ENCODE peak calls at places on chromosomes 4 and X, in ten cellular contexts. Z, M, V, P, Q, Y, J, G, T and I are unnamed samples.
A peak's percentile ranks its signal among the peaks of the same experiment; 100 is the strongest.

GRCh38 chrX:24759786-24760185 is 66.1 kb downstream of the POLA1 start:
- DNase-seq in Z (no peak), M (no peak), V (no peak), P (no peak), Q (no peak), Y (no peak), J (no peak), G (no peak), T (no peak), I (no peak)

GRCh38 chrX:122906726-122907125 is 277.4 kb upstream of the GRIA3 start:
- DNase-seq in Z (no peak), M (no peak), V (no peak), P (no peak), Q (no peak), Y (no peak), J (no peak), G (no peak), T (no peak), I (no peak)

GRCh38 chrX:25976683-25977310 is 161.3 kb upstream of the MAGEB18 start:
- DNase-seq in Z (no peak), M (no peak), V (no peak), P (no peak), Q (no peak), Y (peak; percentile 4), J (no peak), G (no peak), T (no peak), I (no peak)

GRCh38 chrX:49179358-49179757 is 6.8 kb downstream of the PRICKLE3 start:
- DNase-seq in Z (no peak), M (no peak), V (no peak), P (no peak), Q (no peak), Y (no peak), J (no peak), G (no peak), T (no peak), I (no peak)

GRCh38 chrX:68254738-68255645 is 178.3 kb downstream of the OPHN1 start:
- DNase-seq in Z (no peak), M (no peak), V (no peak), P (no peak), Q (no peak), Y (no peak), J (no peak), G (peak; percentile 9), T (no peak), I (no peak)

GRCh38 chr4:153530284-153530995 is 64.3 kb downstream of the TMEM131L start:
- DNase-seq in Z (no peak), M (no peak), V (no peak), P (no peak), Q (no peak), Y (no peak), J (no peak), G (no peak), T (peak; percentile 55), I (peak; percentile 53)

GRCh38 chrX:40085714-40086113 is 12.0 kb downstream of the BCOR start:
- DNase-seq in Z (no peak), M (no peak), V (no peak), P (no peak), Q (no peak), Y (peak; percentile 21), J (no peak), G (no peak), T (no peak), I (no peak)

GRCh38 chr4:126986828-126987227 is 645.9 kb upstream of the INTU start:
- DNase-seq in Z (no peak), M (no peak), V (no peak), P (no peak), Q (no peak), Y (no peak), J (peak; percentile 78), G (no peak), T (no peak), I (no peak)

GRCh38 chr4:69984030-69984443 is 11.7 kb upstream of the STATH start:
- DNase-seq in Z (no peak), M (no peak), V (no peak), P (no peak), Q (no peak), Y (peak; percentile 92), J (peak; percentile 58), G (peak; percentile 26), T (no peak), I (no peak)

GRCh38 chrX:102154218-102154860 is 1.4 kb downstream of the BEX5 start:
- DNase-seq in Z (no peak), M (no peak), V (no peak), P (no peak), Q (no peak), Y (no peak), J (no peak), G (peak; percentile 44), T (peak; percentile 26), I (peak; percentile 2)

GRCh38 chr4:113673450-113673849 is 88.1 kb downstream of the CAMK2D start:
- DNase-seq in Z (no peak), M (no peak), V (no peak), P (no peak), Q (no peak), Y (no peak), J (peak; percentile 33), G (peak; percentile 25), T (peak; percentile 50), I (peak; percentile 47)

GRCh38 chr4:121307441-121308327 is 73.1 kb downstream of the QRFPR start:
- DNase-seq in Z (peak; percentile 24), M (no peak), V (no peak), P (no peak), Q (no peak), Y (peak; percentile 57), J (peak; percentile 49), G (peak; percentile 41), T (peak; percentile 51), I (peak; percentile 48)

GRCh38 chr4:77342170-77342810 is 185.3 kb downstream of the CCNG2 start:
- DNase-seq in Z (no peak), M (no peak), V (no peak), P (no peak), Q (no peak), Y (no peak), J (peak; percentile 2), G (no peak), T (no peak), I (no peak)

GRCh38 chr4:5774416-5775056 is 63.5 kb downstream of the EVC start:
- DNase-seq in Z (no peak), M (peak; percentile 30), V (no peak), P (no peak), Q (no peak), Y (no peak), J (no peak), G (no peak), T (no peak), I (no peak)

GRCh38 chrX:133523094-133523493 is 107.8 kb upstream of the GPC4 start:
- DNase-seq in Z (no peak), M (no peak), V (peak; percentile 5), P (no peak), Q (no peak), Y (no peak), J (peak; percentile 48), G (no peak), T (no peak), I (no peak)

GRCh38 chr4:176052744-176053143 is 12.9 kb upstream of the WDR17 start:
- DNase-seq in Z (peak; percentile 24), M (no peak), V (no peak), P (no peak), Q (no peak), Y (no peak), J (no peak), G (no peak), T (no peak), I (no peak)

GRCh38 chr4:74202062-74202586 is 44.2 kb downstream of the MTHFD2L start:
- DNase-seq in Z (no peak), M (no peak), V (no peak), P (no peak), Q (no peak), Y (no peak), J (peak; percentile 87), G (no peak), T (no peak), I (no peak)

GRCh38 chr4:8143392-8144140 is 15.0 kb downstream of the ABLIM2 start:
- DNase-seq in Z (no peak), M (no peak), V (no peak), P (no peak), Q (no peak), Y (no peak), J (no peak), G (no peak), T (no peak), I (no peak)

GRCh38 chrX:68743754-68744153 is 85.1 kb upstream of the EFNB1 start:
- DNase-seq in Z (no peak), M (no peak), V (no peak), P (no peak), Q (no peak), Y (no peak), J (no peak), G (no peak), T (no peak), I (no peak)

GRCh38 chr4:120083152-120083551 is 16.5 kb upstream of the MAD2L1 start:
- DNase-seq in Z (no peak), M (no peak), V (no peak), P (no peak), Q (no peak), Y (no peak), J (no peak), G (no peak), T (no peak), I (no peak)

GRCh38 chrX:13695601-13696115 is 6.7 kb downstream of the RAB9A start:
- DNase-seq in Z (no peak), M (no peak), V (no peak), P (no peak), Q (no peak), Y (no peak), J (no peak), G (no peak), T (no peak), I (no peak)

GRCh38 chrX:134373736-134374135 is 86.2 kb upstream of the HPRT1 start:
- DNase-seq in Z (no peak), M (no peak), V (no peak), P (no peak), Q (no peak), Y (no peak), J (no peak), G (no peak), T (no peak), I (no peak)